ENCODE peak calls at places on chromosome 12, in ten cellular contexts. K, C, T, J, R, P, M, G, V and A are unnamed samples.

GRCh38 chr12:119631930-119632678 is 35.8 kb upstream of the PRKAB1 start:
- DNase-seq in T (no peak), M (no peak), C (no peak), P (no peak), G (no peak), J (no peak), R (no peak), K (no peak), V (no peak), A (no peak)

GRCh38 chr12:120496353-120497340 is 734 bp downstream of the DYNLL1 start:
- DNase-seq in J (peak; percentile 65), C (peak; percentile 56), R (peak; percentile 73), M (peak; percentile 71), P (peak; percentile 42), K (peak; percentile 82), T (peak; percentile 70), V (no peak), G (peak; percentile 45), A (peak; percentile 83)

GRCh38 chr12:40107803-40108620 is 2.1 kb upstream of the SLC2A13 start:
- DNase-seq in R (peak; percentile 26), C (no peak), G (no peak), V (no peak), T (no peak), K (no peak), P (no peak), J (no peak), M (peak; percentile 35), A (peak; percentile 32)

GRCh38 chr12:114664661-114665320 is 19.2 kb downstream of the TBX3 start:
- DNase-seq in K (no peak), T (no peak), R (no peak), V (no peak), P (no peak), G (no peak), C (no peak), J (no peak), M (no peak), A (no peak)

GRCh38 chr12:68451261-68452091 is 119.3 kb upstream of the MDM1 start:
- DNase-seq in R (peak; percentile 44), K (peak; percentile 24), V (no peak), M (peak; percentile 41), G (no peak), T (peak; percentile 70), J (peak; percentile 44), P (peak; percentile 16), C (peak; percentile 89), A (peak; percentile 31)

GRCh38 chr12:76083761-76084276 is 666 bp downstream of the NAP1L1 start:
- DNase-seq in R (peak; percentile 77), T (peak; percentile 69), J (peak; percentile 66), G (peak; percentile 47), M (peak; percentile 67), P (peak; percentile 48), K (peak; percentile 88), V (peak; percentile 93), C (peak; percentile 62), A (peak; percentile 81)

GRCh38 chr12:47777741-47778558 is 4.9 kb downstream of the SLC48A1 start:
- DNase-seq in J (no peak), T (no peak), K (peak; percentile 75), G (peak; percentile 64), C (no peak), V (no peak), M (no peak), P (peak; percentile 53), R (peak; percentile 43), A (no peak)

GRCh38 chr12:104357431-104357952 is 54.0 kb downstream of the EID3 start:
- DNase-seq in P (no peak), C (peak; percentile 80), J (no peak), V (peak; percentile 68), R (no peak), M (no peak), G (no peak), T (no peak), K (peak; percentile 40), A (no peak)

GRCh38 chr12:16587514-16587913 is 18.4 kb downstream of the LMO3 start:
- DNase-seq in V (no peak), K (no peak), C (no peak), M (no peak), G (no peak), T (no peak), P (no peak), R (no peak), J (no peak), A (no peak)

GRCh38 chr12:19369691-19370148 is 69.6 kb upstream of the AEBP2 start:
- DNase-seq in C (peak; percentile 84), T (no peak), G (no peak), V (no peak), J (no peak), R (no peak), K (no peak), P (peak; percentile 15), M (no peak), A (no peak)

GRCh38 chr12:105946541-105946940 is 192.2 kb downstream of the NUAK1 start:
- DNase-seq in P (no peak), T (peak; percentile 53), V (no peak), R (no peak), K (peak; percentile 59), M (no peak), J (no peak), C (peak; percentile 28), G (no peak), A (peak; percentile 76)

GRCh38 chr12:85765443-85765842 is 70.8 kb downstream of the RASSF9 start:
- DNase-seq in J (no peak), M (no peak), P (no peak), V (no peak), G (no peak), R (no peak), C (no peak), K (no peak), T (no peak), A (no peak)

GRCh38 chr12:21677622-21678277 is 20.1 kb upstream of the LDHB start:
- DNase-seq in V (no peak), T (no peak), C (peak; percentile 53), K (no peak), G (no peak), R (no peak), M (no peak), J (no peak), P (no peak), A (no peak)

GRCh38 chr12:56258068-56258819 is at the start of gene ANKRD52:
- DNase-seq in C (peak; percentile 71), R (peak; percentile 75), G (peak; percentile 43), T (peak; percentile 77), K (peak; percentile 93), V (no peak), J (peak; percentile 81), M (peak; percentile 75), P (peak; percentile 58), A (peak; percentile 90)
- TF ChIP-seq POLR2A in C (no peak), R (peak; percentile 2), G (no peak), T (peak; percentile 55), K (peak; percentile 77), V (no peak), J (no peak), M (no peak), P (peak; percentile 75), A (peak; percentile 35)

GRCh38 chr12:106985479-106985878 is 1.5 kb downstream of the MTERF2 start:
- DNase-seq in P (peak; percentile 45), J (no peak), T (no peak), C (no peak), K (peak; percentile 34), M (no peak), R (no peak), G (no peak), V (no peak), A (no peak)
- H3K4me3 ChIP-seq in P (peak overlapping the region; percentile 78), J (no peak overlapping the region), T (no peak overlapping the region), C (no peak overlapping the region), K (peak overlapping the region; percentile 64), M (no peak overlapping the region), R (no peak overlapping the region), G (no peak overlapping the region), V (peak overlapping the region; percentile 60), A (peak overlapping the region; percentile 61)

GRCh38 chr12:3105690-3106479 is 28.7 kb downstream of the TSPAN9 start:
- DNase-seq in V (no peak), P (no peak), C (no peak), G (no peak), M (no peak), J (no peak), T (no peak), R (no peak), K (no peak), A (no peak)

GRCh38 chr12:3101309-3102022 is 24.3 kb downstream of the TSPAN9 start:
- DNase-seq in P (no peak), T (peak; percentile 61), G (peak; percentile 52), J (no peak), M (no peak), R (no peak), K (no peak), V (no peak), C (peak; percentile 57), A (peak; percentile 22)

GRCh38 chr12:3106564-3106963 is 29.4 kb downstream of the TSPAN9 start:
- DNase-seq in M (no peak), J (no peak), P (no peak), C (no peak), V (no peak), T (no peak), R (no peak), K (no peak), G (no peak), A (no peak)

GRCh38 chr12:3103806-3104205 is 26.6 kb downstream of the TSPAN9 start:
- DNase-seq in P (no peak), M (no peak), G (no peak), J (no peak), V (no peak), C (no peak), T (no peak), R (no peak), K (no peak), A (no peak)

GRCh38 chr12:3102721-3103410 is 25.7 kb downstream of the TSPAN9 start:
- DNase-seq in J (no peak), T (peak; percentile 70), C (no peak), R (no peak), P (no peak), K (no peak), V (no peak), M (no peak), G (no peak), A (peak; percentile 28)
- H3K4me1 ChIP-seq in J (peaks cover 5% of the 10 kb centered on the region), T (peaks cover 50% of the 10 kb centered on the region), C (peaks cover 12% of the 10 kb centered on the region), R (peaks cover 25% of the 10 kb centered on the region), P (peaks cover 8% of the 10 kb centered on the region), K (no peaks in the 10 kb centered on the region), V (peaks cover 65% of the 10 kb centered on the region), M (no peaks in the 10 kb centered on the region), G (peaks cover 4% of the 10 kb centered on the region), A (peaks cover 80% of the 10 kb centered on the region)

GRCh38 chr12:14960548-14961465 is 594 bp downstream of the ARHGDIB start:
- DNase-seq in G (no peak), J (peak; percentile 21), K (peak; percentile 16), V (no peak), P (no peak), R (no peak), M (peak; percentile 56), C (peak; percentile 36), T (no peak), A (peak; percentile 58)

GRCh38 chr12:14959126-14959440 is 2.3 kb downstream of the ARHGDIB start:
- DNase-seq in J (no peak), G (no peak), K (no peak), M (peak; percentile 50), P (no peak), C (no peak), T (no peak), R (no peak), V (no peak), A (no peak)

GRCh38 chr12:14958361-14959125 is 2.9 kb downstream of the ARHGDIB start:
- DNase-seq in K (no peak), R (no peak), G (no peak), V (no peak), P (no peak), M (no peak), T (no peak), J (no peak), C (no peak), A (no peak)

GRCh38 chr12:14959463-14959862 is 1.9 kb downstream of the ARHGDIB start:
- DNase-seq in G (no peak), R (no peak), P (no peak), M (no peak), J (no peak), K (no peak), V (no peak), C (no peak), T (no peak), A (no peak)

GRCh38 chr12:14959916-14960315 is 1.5 kb downstream of the ARHGDIB start:
- DNase-seq in G (no peak), T (no peak), R (no peak), C (no peak), K (no peak), P (no peak), J (no peak), M (no peak), V (no peak), A (peak; percentile 48)
- TF ChIP-seq POLR2A in G (no peak), T (no peak), R (no peak), C (no peak), K (no peak), P (no peak), J (no peak), M (no peak), V (no peak), A (no peak)